ENCODE peak calls at places on chromosomes 4 and X, in nine cellular contexts. H is left ventricle myocardium inferior; I is CD4-positive, CD25-positive, alpha-beta regulatory T cell; T is heart left ventricle; U is Peyer's patch; Q is uterus; P is endothelial cell of umbilical vein; M is heart right ventricle; Z is GM23248. K is an unnamed sample.

GRCh38 chr4:111475001-111475400 is 670.3 kb upstream of the FAM241A start:
- DNase-seq in U (peak; percentile 61), T (peak; percentile 12), H (no peak), Z (peak; percentile 55), M (no peak), Q (no peak), I (no peak), P (no peak), K (no peak)

GRCh38 chr4:100165809-100166208 is 24.5 kb downstream of the DDIT4L start:
- DNase-seq in I (no peak), U (no peak), H (no peak), M (no peak), Q (no peak), Z (no peak), T (no peak), P (no peak), K (no peak)

GRCh38 chr4:7252051-7252450 is 59.7 kb downstream of the SORCS2 start:
- DNase-seq in P (no peak), Q (no peak), M (no peak), T (no peak), Z (no peak), I (no peak), H (no peak), U (no peak), K (no peak)

GRCh38 chr4:56817840-56818491 is 3.5 kb downstream of the SPINK2 start:
- DNase-seq in M (no peak), Q (no peak), T (no peak), I (peak; percentile 26), P (no peak), H (no peak), U (no peak), Z (no peak), K (no peak)

GRCh38 chr4:123554819-123555499 is 158.4 kb downstream of the SPRY1 start:
- DNase-seq in M (no peak), H (no peak), Q (no peak), Z (no peak), P (peak; percentile 80), T (peak; percentile 32), U (no peak), I (no peak), K (peak; percentile 51)

GRCh38 chr4:4446434-4446833 is 59.5 kb downstream of the NSG1 start:
- DNase-seq in Q (no peak), T (no peak), I (no peak), Z (peak; percentile 74), P (no peak), H (no peak), M (no peak), U (no peak), K (no peak)

GRCh38 chr4:146507607-146508006 is 14.1 kb downstream of the SLC10A7 start:
- DNase-seq in Q (no peak), I (no peak), P (no peak), H (no peak), T (no peak), U (no peak), Z (no peak), M (no peak), K (no peak)

GRCh38 chr4:26692014-26692726 is 108.3 kb downstream of the TBC1D19 start:
- DNase-seq in Z (peak; percentile 56), T (no peak), I (no peak), Q (no peak), H (no peak), M (no peak), P (no peak), U (no peak), K (no peak)

GRCh38 chr4:72295966-72296557 is 264.3 kb downstream of the NPFFR2 start:
- DNase-seq in I (no peak), Q (no peak), U (no peak), H (no peak), P (peak; percentile 56), Z (peak; percentile 78), M (no peak), T (no peak), K (no peak)

GRCh38 chrX:124764354-124764753 is 418.0 kb downstream of the SH2D1A start:
- DNase-seq in U (no peak), H (no peak), T (no peak), Q (no peak), M (no peak), P (no peak), I (no peak), Z (no peak), K (no peak)

GRCh38 chrX:37603938-37604409 is 32.5 kb downstream of the LANCL3 start:
- DNase-seq in P (no peak), T (peak; percentile 8), I (no peak), H (peak; percentile 26), Z (no peak), Q (no peak), M (peak; percentile 19), U (no peak), K (no peak)

GRCh38 chrX:83469551-83469950 is 38.5 kb upstream of the POU3F4 start:
- DNase-seq in Z (peak; percentile 10), H (no peak), I (no peak), U (no peak), T (no peak), Q (no peak), M (no peak), P (no peak), K (no peak)

GRCh38 chrX:107742754-107743191 is 32.8 kb downstream of the TSC22D3 start:
- DNase-seq in P (no peak), I (no peak), U (peak; percentile 65), H (no peak), Q (peak; percentile 31), Z (no peak), M (no peak), T (no peak), K (no peak)

GRCh38 chrX:15334561-15334960 is 762 bp downstream of the PIGA start:
- DNase-seq in U (no peak), Q (no peak), I (peak; percentile 48), M (no peak), Z (peak; percentile 64), P (no peak), T (no peak), H (no peak), K (no peak)

GRCh38 chrX:140157143-140157542 is 191.8 kb upstream of the CXorf66 start:
- DNase-seq in M (no peak), Q (no peak), I (no peak), U (no peak), Z (no peak), H (no peak), T (no peak), P (no peak), K (no peak)

DNA sequence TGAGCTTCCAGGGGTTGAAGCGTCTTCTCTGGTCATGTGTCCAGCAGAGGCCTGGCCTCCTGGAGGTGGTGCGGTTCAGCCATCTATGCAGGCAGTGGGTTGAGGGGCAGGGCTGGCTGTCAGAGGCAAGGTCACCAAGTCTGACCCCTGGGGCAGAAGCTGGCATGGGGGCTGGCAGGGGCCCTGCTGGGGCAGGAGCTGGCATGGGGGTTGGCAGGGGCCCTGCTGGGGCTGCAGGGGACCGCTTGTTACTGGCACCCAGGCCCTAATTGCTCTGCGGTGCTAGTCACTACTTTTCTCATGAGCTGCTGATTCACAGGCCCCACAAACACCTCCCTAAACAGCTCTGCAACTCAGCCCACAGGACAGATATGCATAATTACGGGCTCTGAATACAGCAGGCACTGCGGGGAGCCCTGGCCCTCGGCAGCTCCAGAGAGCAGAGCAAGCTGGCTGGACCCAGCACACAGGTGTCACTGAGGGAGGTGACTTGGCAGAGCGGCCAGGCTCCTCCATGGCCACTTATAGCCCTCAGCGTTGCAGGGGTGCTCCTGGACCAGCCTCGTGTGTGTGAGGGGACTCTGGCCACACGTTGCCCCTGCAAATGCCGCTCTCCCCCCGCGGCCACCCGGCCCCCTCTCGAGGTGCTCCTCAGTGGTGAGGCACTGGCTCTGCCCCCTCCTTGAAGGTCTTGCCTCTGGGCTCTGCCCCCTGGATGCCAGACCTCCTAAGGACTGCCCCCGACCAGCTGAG is 32.6 kb downstream of the CPLX1 start:
- DNase-seq in U (no peak), M (no peak), P (no peak), Z (peak; percentile 29), I (no peak), Q (no peak), H (no peak), T (no peak), K (no peak)
- H3K4me3 ChIP-seq in U (no peak overlapping the region), M (no peak overlapping the region), P (no peak overlapping the region), Z (no peak overlapping the region), I (peak overlapping the region; percentile 44), Q (no peak overlapping the region), H (no peak overlapping the region), T (no peak overlapping the region), K (no peak overlapping the region)

GRCh38 chr4:74682567-74683359 is 111.6 kb downstream of the BTC start:
- DNase-seq in I (no peak), T (no peak), Q (no peak), M (no peak), Z (peak; percentile 94), H (no peak), P (peak; percentile 61), U (no peak), K (no peak)
- H3K27ac ChIP-seq in I (no peak overlapping the region), T (no peak overlapping the region), Q (no peak overlapping the region), M (no peak overlapping the region), Z (peak overlapping the region; percentile 39), H (no peak overlapping the region), P (peak overlapping the region; percentile 12), U (no peak overlapping the region), K (no peak overlapping the region)

GRCh38 chr4:88759039-88759631 is 61.5 kb upstream of the NAP1L5 start:
- DNase-seq in P (peak; percentile 52), U (no peak), I (no peak), T (no peak), Q (no peak), H (no peak), M (no peak), Z (peak; percentile 45), K (no peak)
- H3K4me3 ChIP-seq in P (no peak overlapping the region), U (no peak overlapping the region), I (no peak overlapping the region), T (peak overlapping the region; percentile 12), Q (no peak overlapping the region), H (peak overlapping the region; percentile 52), M (peak overlapping the region; percentile 38), Z (no peak overlapping the region), K (no peak overlapping the region)

GRCh38 chr4:19880205-19880604 is 371.5 kb upstream of the SLIT2 start:
- DNase-seq in Z (peak; percentile 60), U (no peak), I (no peak), M (no peak), T (peak; percentile 20), H (no peak), P (no peak), Q (peak; percentile 16), K (no peak)

GRCh38 chr4:19883841-19884240 is 367.9 kb upstream of the SLIT2 start:
- DNase-seq in U (no peak), I (no peak), P (no peak), M (no peak), T (no peak), Q (no peak), Z (peak; percentile 61), H (no peak), K (no peak)

DNA sequence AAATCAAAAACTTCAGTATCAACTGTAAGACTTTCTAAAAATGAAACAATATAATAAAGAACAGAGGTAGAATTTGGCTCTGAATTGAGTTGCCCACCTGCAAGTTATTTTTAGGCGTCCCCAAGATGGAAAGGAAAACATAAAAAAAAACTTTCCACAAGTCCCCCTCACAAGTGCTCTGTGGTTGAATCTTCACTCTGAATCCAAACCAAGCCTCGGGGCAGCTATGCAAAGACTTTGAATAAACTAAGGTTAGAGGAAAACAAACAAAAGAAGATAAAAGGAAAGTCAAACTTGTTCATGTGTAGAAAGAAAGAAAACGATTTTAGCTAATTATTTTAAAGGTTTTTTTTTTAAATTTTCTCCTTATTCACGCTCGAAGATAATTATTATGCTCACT is 372.4 kb upstream of the SLIT2 start:
- DNase-seq in I (no peak), P (no peak), T (no peak), M (no peak), Q (no peak), U (no peak), H (no peak), Z (no peak), K (no peak)
- H3K27ac ChIP-seq in I (no peak overlapping the region), P (no peak overlapping the region), T (no peak overlapping the region), M (no peak overlapping the region), Q (no peak overlapping the region), U (no peak overlapping the region), H (no peak overlapping the region), Z (no peak overlapping the region), K (no peak overlapping the region)

GRCh38 chr4:41436365-41437263 is 101.3 kb upstream of the LIMCH1 start:
- DNase-seq in H (no peak), I (no peak), P (no peak), Z (no peak), Q (no peak), T (no peak), U (no peak), M (no peak), K (no peak)
- H3K4me3 ChIP-seq in H (peak overlapping the region; percentile 18), I (no peak overlapping the region), P (no peak overlapping the region), Z (no peak overlapping the region), Q (no peak overlapping the region), T (peak overlapping the region; percentile 3), U (no peak overlapping the region), M (peak overlapping the region; percentile 6), K (no peak overlapping the region)

K was measured in tibial artery.